ENCODE peak calls at places on chromosomes 1 and 21, in four cellular contexts. H, A, O and F are unnamed samples.

GRCh38 chr1:179082308-179083030 is 599 bp downstream of the TOR3A start:
- DNase-seq in H (no peak), O (peak; percentile 63), A (no peak), F (no peak)

GRCh38 chr1:48202030-48202752 is 20.3 kb upstream of the SLC5A9 start:
- DNase-seq in H (peak; percentile 4), O (peak; percentile 57), A (peak; percentile 23), F (peak; percentile 22)

GRCh38 chr1:19605884-19606442 is 38.1 kb upstream of the NBL1 start:
- DNase-seq in H (no peak), A (no peak), O (no peak), F (no peak)

GRCh38 chr1:161511018-161511755 is 5.9 kb downstream of the FCGR2A start:
- DNase-seq in H (no peak), O (no peak), A (no peak), F (no peak)

GRCh38 chr1:32393832-32394140 is 455 bp downstream of the BSDC1 start:
- DNase-seq in H (no peak), O (peak; percentile 64), A (peak; percentile 14), F (no peak)

GRCh38 chr1:29245876-29246275 is 9.6 kb downstream of the PTPRU start:
- DNase-seq in H (no peak), O (peak; percentile 52), A (no peak), F (no peak)

GRCh38 chr1:6077506-6077905 is 31.8 kb downstream of the KCNAB2 start:
- DNase-seq in O (no peak), A (no peak), H (no peak), F (no peak)

GRCh38 chr1:155218854-155219591 is 10.5 kb downstream of the MTX1 start:
- DNase-seq in H (no peak), O (peak; percentile 82), A (no peak), F (no peak)

GRCh38 chr1:56135069-56135863 is 444.1 kb downstream of the PLPP3 start:
- DNase-seq in O (no peak), A (no peak), H (no peak), F (no peak)

GRCh38 chr1:112546076-112546475 is 37.3 kb downstream of the WNT2B start:
- DNase-seq in O (no peak), H (no peak), A (no peak), F (no peak)

GRCh38 chr1:227416156-227416865 is 98.0 kb upstream of the CDC42BPA start:
- DNase-seq in O (no peak), A (no peak), H (no peak), F (no peak)

GRCh38 chr1:17916702-17917101 is 161.6 kb downstream of the ACTL8 start:
- DNase-seq in O (no peak), A (no peak), H (no peak), F (no peak)

GRCh38 chr21:33654412-33654811 is 12.1 kb downstream of the ITSN1 start:
- DNase-seq in A (no peak), H (no peak), O (no peak), F (no peak)

GRCh38 chr1:178241837-178242236 is 147.9 kb downstream of the RASAL2 start:
- DNase-seq in A (no peak), O (peak; percentile 29), H (no peak), F (no peak)

GRCh38 chr1:174160109-174160473 is 771 bp downstream of the RABGAP1L start:
- DNase-seq in O (peak; percentile 70), H (no peak), A (no peak), F (no peak)

GRCh38 chr1:37915484-37916093 is 31.3 kb downstream of the INPP5B start:
- DNase-seq in H (no peak), O (no peak), A (no peak), F (no peak)

GRCh38 chr1:51063121-51063520 is 38.9 kb upstream of the C1orf185 start:
- DNase-seq in O (peak; percentile 95), H (peak; percentile 48), A (no peak), F (no peak)

GRCh38 chr1:245336149-245336983 is 181.6 kb downstream of the KIF26B start:
- DNase-seq in A (no peak), H (no peak), O (no peak), F (no peak)

GRCh38 chr1:226100436-226101347 is 38.2 kb downstream of the H3-3A start:
- DNase-seq in A (no peak), H (no peak), O (peak; percentile 81), F (no peak)

GRCh38 chr1:244672961-244673695 is 20.2 kb downstream of the DESI2 start:
- DNase-seq in O (no peak), A (no peak), H (no peak), F (no peak)

GRCh38 chr1:116950497-116951174 is 40.9 kb downstream of the PTGFRN start:
- DNase-seq in O (no peak), H (no peak), A (no peak), F (no peak)

GRCh38 chr1:2594641-2595131 is 8.1 kb downstream of the PRXL2B start:
- DNase-seq in A (no peak), H (no peak), O (no peak), F (no peak)

GRCh38 chr1:7089485-7089884 is 304.2 kb downstream of the CAMTA1 start:
- DNase-seq in H (no peak), O (no peak), A (no peak), F (no peak)

GRCh38 chr1:230825061-230825803 is 43.1 kb downstream of the C1orf198 start:
- DNase-seq in A (no peak), O (peak; percentile 72), H (no peak), F (no peak)

GRCh38 chr1:8222789-8223188 is 95.1 kb upstream of the SLC45A1 start:
- DNase-seq in H (no peak), A (no peak), O (no peak), F (no peak)

GRCh38 chr1:204445860-204446412 is 34.3 kb upstream of the PPP1R15B start:
- DNase-seq in H (no peak), O (peak; percentile 61), A (no peak), F (no peak)

GRCh38 chr1:58813361-58813760 is 29.5 kb upstream of the JUN start:
- DNase-seq in H (no peak), O (peak; percentile 32), A (no peak), F (no peak)

GRCh38 chr1:187682112-187682511 is 853.4 kb downstream of the PLA2G4A start:
- DNase-seq in O (no peak), A (no peak), H (no peak), F (no peak)

GRCh38 chr1:214281902-214282695 is 1.1 kb downstream of the SMYD2 start:
- DNase-seq in H (no peak), A (no peak), O (peak; percentile 88), F (no peak)

GRCh38 chr1:93178418-93178817 is 1.8 kb downstream of the TMED5 start:
- DNase-seq in A (no peak), O (peak; percentile 47), H (no peak), F (no peak)

GRCh38 chr1:56070601-56071000 is 508.8 kb downstream of the PLPP3 start:
- DNase-seq in O (no peak), A (no peak), H (no peak), F (no peak)

GRCh38 chr1:1808206-1808605 is 29.9 kb upstream of the NADK start:
- DNase-seq in H (no peak), A (no peak), O (no peak), F (no peak)